ENCODE peak calls at places on chromosomes 7 and 10, in four cellular contexts. J is stimulated activated CD8-positive, alpha-beta memory T cell treated with anti-CD3 and anti-CD28 coated beads, Interleukin-15, amount 100 ng/mL, for 24 hours; S is astrocyte of the spinal cord; K is foreskin keratinocyte. W is an unnamed sample.

GRCh38 chr10:123527122-123527521 is 139.0 kb upstream of the GPR26 start:
- DNase-seq in J (no peak), S (no peak), K (no peak), W (no peak)

GRCh38 chr10:11204355-11204879 is 186.7 kb downstream of the CELF2 start:
- DNase-seq in J (no peak), S (no peak), K (no peak), W (peak; percentile 58)

GRCh38 chr7:34133356-34133982 is 228.1 kb downstream of the BMPER start:
- DNase-seq in J (no peak), S (peak; percentile 86), K (peak; percentile 94), W (no peak)

GRCh38 chr7:12719141-12719919 is 31.9 kb downstream of the ARL4A start:
- DNase-seq in J (no peak), S (peak; percentile 85), K (peak; percentile 56), W (no peak)

GRCh38 chr10:13684813-13685511 is 98.2 kb downstream of the PRPF18 start:
- DNase-seq in J (no peak), S (peak; percentile 40), K (no peak), W (no peak)

GRCh38 chr7:138917771-138918170 is 63.4 kb downstream of the KIAA1549 start:
- DNase-seq in J (no peak), S (no peak), K (no peak), W (no peak)

GRCh38 chr10:642186-642890 is 47.1 kb downstream of the DIP2C start:
- DNase-seq in J (no peak), S (no peak), K (no peak), W (no peak)

GRCh38 chr7:30163231-30163894 is 28.6 kb downstream of the MTURN start:
- DNase-seq in J (no peak), S (no peak), K (peak; percentile 75), W (peak; percentile 18)

GRCh38 chr7:101422361-101423195 is 59.9 kb downstream of the COL26A1 start:
- DNase-seq in J (no peak), S (no peak), K (no peak), W (no peak)

GRCh38 chr10:42875792-42876191 is 93.2 kb downstream of the BMS1 start:
- DNase-seq in J (no peak), S (no peak), K (no peak), W (no peak)

GRCh38 chr7:156034397-156034796 is 222.1 kb upstream of the SHH start:
- DNase-seq in J (no peak), S (no peak), K (no peak), W (no peak)

W was measured in activated gamma-delta T cell.